ENCODE peak calls at places on chromosomes 6 and 20, in six cellular contexts. N, L, E, S, X and K are unnamed samples.

GRCh38 chr6:130212215-130212874 is 10.4 kb downstream of the SAMD3 start:
- DNase-seq in N (no peak), L (no peak), E (no peak), S (no peak), X (no peak), K (no peak)

GRCh38 chr6:136526196-136526930 is 23.9 kb downstream of the MAP7 start:
- DNase-seq in N (peak; percentile 52), L (peak; percentile 27), E (peak; percentile 72), S (peak; percentile 16), X (no peak), K (no peak)

GRCh38 chr6:110053395-110054240 is 75.5 kb downstream of the GPR6 start:
- DNase-seq in N (no peak), L (no peak), E (peak; percentile 36), S (peak; percentile 52), X (no peak), K (no peak)

GRCh38 chr20:23436681-23437080 is 2.8 kb upstream of the CSTL1 start:
- DNase-seq in N (no peak), L (no peak), E (no peak), S (no peak), X (no peak), K (peak; percentile 11)

GRCh38 chr20:51768759-51769517 is 748 bp upstream of the ATP9A start:
- DNase-seq in N (no peak), L (no peak), E (no peak), S (no peak), X (no peak), K (peak; percentile 64)

GRCh38 chr6:80527552-80528052 is 421.1 kb downstream of the BCKDHB start:
- DNase-seq in N (no peak), L (no peak), E (peak; percentile 13), S (no peak), X (no peak), K (no peak)

GRCh38 chr6:166955865-166956443 is 396 bp downstream of the RNASET2 start:
- DNase-seq in N (no peak), L (no peak), E (peak; percentile 6), S (no peak), X (no peak), K (no peak)

GRCh38 chr6:121187200-121187832 is 147.0 kb downstream of the TBC1D32 start:
- DNase-seq in N (no peak), L (no peak), E (no peak), S (no peak), X (no peak), K (no peak)

GRCh38 chr20:14997791-14998190 is 660.4 kb upstream of the FLRT3 start:
- DNase-seq in N (no peak), L (no peak), E (no peak), S (no peak), X (no peak), K (no peak)

GRCh38 chr20:4029505-4030467 is 14.4 kb upstream of the RNF24 start:
- DNase-seq in N (no peak), L (no peak), E (no peak), S (no peak), X (no peak), K (no peak)

GRCh38 chr6:87789198-87789899 is 87.3 kb upstream of the AKIRIN2 start:
- DNase-seq in N (peak; percentile 63), L (no peak), E (peak; percentile 79), S (peak; percentile 79), X (no peak), K (no peak)

GRCh38 chr6:143346004-143346403 is 104.5 kb downstream of the ADAT2 start:
- DNase-seq in N (no peak), L (no peak), E (no peak), S (no peak), X (no peak), K (no peak)

GRCh38 chr6:139776051-139776450 is 401.6 kb upstream of the CITED2 start:
- DNase-seq in N (no peak), L (no peak), E (no peak), S (no peak), X (no peak), K (no peak)

GRCh38 chr6:8499540-8499939 is 64.2 kb upstream of the SLC35B3 start:
- DNase-seq in N (no peak), L (no peak), E (no peak), S (no peak), X (no peak), K (no peak)

DNA sequence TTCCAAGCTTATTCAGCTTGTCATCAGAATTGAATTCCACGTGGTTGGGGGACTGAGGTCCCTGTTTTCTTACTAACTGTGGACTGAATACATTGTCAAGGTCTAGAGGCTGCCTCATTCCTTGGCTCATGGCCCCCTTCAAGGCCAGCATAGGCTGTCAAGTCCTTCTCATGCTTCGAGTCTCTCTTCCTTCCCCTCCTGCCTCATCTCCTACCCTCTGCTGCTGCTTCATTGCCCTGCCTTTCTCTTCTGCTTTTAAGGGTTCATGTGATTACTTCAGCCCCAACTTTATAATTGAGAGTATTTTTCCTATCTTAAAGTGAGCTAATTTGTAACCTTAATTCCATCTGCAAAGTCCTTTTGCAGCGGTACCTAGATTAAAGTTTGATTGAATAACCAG is 27.6 kb upstream of the ZNF831 start:
- DNase-seq in N (no peak), L (no peak), E (no peak), S (no peak), X (no peak), K (no peak)
- H3K4me3 ChIP-seq in N (no peak overlapping the region), L (no peak overlapping the region), E (no peak overlapping the region), S (no peak overlapping the region), X (no peak overlapping the region), K (no peak overlapping the region)

GRCh38 chr6:156852858-156853216 is 75.7 kb downstream of the ARID1B start:
- DNase-seq in N (no peak), L (no peak), E (no peak), S (no peak), X (no peak), K (no peak)

GRCh38 chr6:156850356-156850755 is 73.2 kb downstream of the ARID1B start:
- DNase-seq in N (no peak), L (no peak), E (no peak), S (no peak), X (no peak), K (no peak)

GRCh38 chr6:156849806-156850205 is 72.6 kb downstream of the ARID1B start:
- DNase-seq in N (no peak), L (no peak), E (no peak), S (no peak), X (no peak), K (no peak)

GRCh38 chr6:156852147-156852857 is 75.1 kb downstream of the ARID1B start:
- DNase-seq in N (no peak), L (no peak), E (no peak), S (no peak), X (no peak), K (no peak)

GRCh38 chr6:156851447-156851846 is 74.3 kb downstream of the ARID1B start:
- DNase-seq in N (no peak), L (no peak), E (no peak), S (no peak), X (no peak), K (no peak)
- H3K4me1 ChIP-seq in N (peaks cover 36% of the 10 kb centered on the region), L (peaks cover 12% of the 10 kb centered on the region), E (peaks cover 11% of the 10 kb centered on the region), S (peaks cover 8% of the 10 kb centered on the region), X (no peaks in the 10 kb centered on the region), K (peaks cover 66% of the 10 kb centered on the region)

GRCh38 chr6:52361945-52362442 is at the start of gene PAQR8:
- DNase-seq in N (peak; percentile 84), L (peak; percentile 48), E (peak; percentile 66), S (peak; percentile 73), X (peak; percentile 38), K (peak; percentile 80)
- TF ChIP-seq POLR2A in N (no peak), L (peak; percentile 59), E (peak; percentile 66), S (no peak), X (peak; percentile 71), K (no peak)

GRCh38 chr20:17749979-17750721 is 50.4 kb downstream of the BANF2 start:
- DNase-seq in N (peak; percentile 79), L (no peak), E (no peak), S (peak; percentile 57), X (no peak), K (peak; percentile 82)

GRCh38 chr20:17750722-17751045 is 50.9 kb downstream of the BANF2 start:
- DNase-seq in N (no peak), L (no peak), E (no peak), S (no peak), X (no peak), K (no peak)

GRCh38 chr20:17748279-17748678 is 48.5 kb downstream of the BANF2 start:
- DNase-seq in N (no peak), L (no peak), E (no peak), S (no peak), X (no peak), K (no peak)

GRCh38 chr20:17749628-17749978 is 49.8 kb downstream of the BANF2 start:
- DNase-seq in N (no peak), L (no peak), E (no peak), S (no peak), X (no peak), K (no peak)

DNA sequence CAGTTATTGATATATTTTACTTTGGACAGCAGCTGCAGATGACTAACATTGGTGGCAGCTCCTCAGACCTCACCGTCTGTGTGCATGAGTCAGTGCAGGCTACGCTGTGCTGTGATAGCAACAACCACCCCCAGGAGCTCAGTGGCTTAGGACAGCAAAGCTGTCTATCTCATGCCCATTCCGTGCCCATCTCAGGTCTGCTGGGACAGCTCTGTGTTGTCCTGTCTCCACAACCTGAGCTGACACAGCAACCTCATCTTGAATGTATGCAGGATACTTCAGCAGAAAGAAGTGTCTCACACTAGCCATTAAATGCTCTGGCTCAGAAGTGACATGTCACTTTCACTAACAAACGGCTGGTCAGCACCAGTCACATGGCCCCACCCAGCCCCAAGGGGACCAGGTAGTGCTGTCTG is 47.7 kb downstream of the BANF2 start:
- DNase-seq in N (no peak), L (no peak), E (peak; percentile 60), S (peak; percentile 77), X (no peak), K (no peak)
- H3K4me3 ChIP-seq in N (no peak overlapping the region), L (no peak overlapping the region), E (no peak overlapping the region), S (no peak overlapping the region), X (no peak overlapping the region), K (no peak overlapping the region)

DNA sequence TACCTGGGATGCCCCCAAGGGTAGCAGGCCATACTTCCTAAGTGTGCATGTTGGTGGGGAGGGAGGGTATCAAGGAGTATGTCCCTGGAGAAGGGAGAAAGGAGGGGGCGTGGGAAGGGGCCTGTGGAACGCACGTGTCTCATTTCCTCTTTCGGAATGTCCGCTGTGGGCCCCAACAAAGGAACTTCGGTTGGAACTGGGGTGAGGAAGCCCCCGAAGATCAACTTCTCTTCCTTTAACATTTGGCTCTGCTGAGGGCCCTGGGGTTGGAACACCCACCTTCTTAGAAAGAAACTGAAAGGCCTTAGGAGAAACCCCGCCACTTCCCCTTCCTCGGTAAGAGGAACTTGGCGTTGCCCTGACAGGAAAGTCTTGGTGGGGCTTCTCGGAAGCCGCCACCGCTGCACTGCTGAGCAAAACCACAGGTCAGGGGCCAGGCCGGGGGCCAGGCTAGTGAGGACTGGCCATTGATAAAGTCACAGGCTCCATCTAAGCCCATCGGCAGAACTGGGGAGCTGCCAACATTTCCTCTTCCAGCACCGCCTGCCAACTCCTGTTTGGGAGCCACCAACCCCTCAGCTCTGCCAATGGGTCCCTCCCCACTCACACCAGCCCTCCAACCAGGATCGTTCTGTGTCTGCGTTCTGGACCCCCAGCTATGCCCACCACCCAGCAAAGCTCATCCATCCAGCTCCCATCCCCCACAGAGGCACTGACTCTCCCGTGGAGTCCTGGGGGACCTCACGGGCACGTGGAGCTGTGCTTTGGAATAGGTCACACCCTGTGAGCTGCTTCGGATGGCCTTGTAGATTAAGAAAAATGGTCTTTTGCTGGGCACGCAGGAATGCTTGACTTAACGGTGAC is 44.8 kb downstream of the FGD2 start:
- DNase-seq in N (peak; percentile 89), L (no peak), E (no peak), S (peak; percentile 85), X (no peak), K (no peak)
- H3K4me1 ChIP-seq in N (peaks cover 35% of the 10 kb centered on the region), L (no peaks in the 10 kb centered on the region), E (peaks cover 20% of the 10 kb centered on the region), S (no peaks in the 10 kb centered on the region), X (no peaks in the 10 kb centered on the region), K (peaks cover 41% of the 10 kb centered on the region)